ENCODE peak calls at places on chromosomes 5 and 9, in eight cellular contexts. One of them, this sample, is unnamed.

GRCh38 chr5:54610197-54610898 is 92.8 kb downstream of the SNX18 start:
- DNase-seq in cardiac fibroblast: peak
- DNase-seq in colonic mucosa: no peak
- DNase-seq in adipocyte: no peak
- DNase-seq in SK-N-SH: no peak
- DNase-seq in OCI-LY7: peak
- DNase-seq in epithelial cell of proximal tubule: no peak
- DNase-seq in HCT116: no peak
- DNase-seq in this sample: no peak

GRCh38 chr9:68705636-68706578 is 867 bp downstream of the PIP5K1B start:
- DNase-seq in adipocyte: no peak
- DNase-seq in HCT116: no peak
- DNase-seq in colonic mucosa: peak
- DNase-seq in cardiac fibroblast: peak
- DNase-seq in SK-N-SH: peak
- DNase-seq in OCI-LY7: no peak
- DNase-seq in epithelial cell of proximal tubule: no peak
- DNase-seq in this sample: no peak

GRCh38 chr5:133041157-133041784 is 10.5 kb upstream of the HSPA4 start:
- DNase-seq in epithelial cell of proximal tubule: no peak
- DNase-seq in OCI-LY7: no peak
- DNase-seq in colonic mucosa: no peak
- DNase-seq in cardiac fibroblast: no peak
- DNase-seq in SK-N-SH: no peak
- DNase-seq in adipocyte: no peak
- DNase-seq in HCT116: no peak
- DNase-seq in this sample: no peak

GRCh38 chr9:104795082-104795481 is 31.2 kb downstream of the NIPSNAP3B start:
- DNase-seq in colonic mucosa: no peak
- DNase-seq in HCT116: no peak
- DNase-seq in SK-N-SH: no peak
- DNase-seq in adipocyte: no peak
- DNase-seq in OCI-LY7: no peak
- DNase-seq in cardiac fibroblast: peak
- DNase-seq in epithelial cell of proximal tubule: no peak
- DNase-seq in this sample: no peak

GRCh38 chr9:122888480-122888879 is 16.7 kb downstream of the RC3H2 start:
- DNase-seq in colonic mucosa: no peak
- DNase-seq in epithelial cell of proximal tubule: no peak
- DNase-seq in HCT116: no peak
- DNase-seq in cardiac fibroblast: no peak
- DNase-seq in SK-N-SH: no peak
- DNase-seq in OCI-LY7: no peak
- DNase-seq in adipocyte: no peak
- DNase-seq in this sample: no peak

GRCh38 chr9:134067904-134068741 is at the start of gene BRD3:
- DNase-seq in colonic mucosa: peak
- DNase-seq in adipocyte: peak
- DNase-seq in epithelial cell of proximal tubule: no peak
- DNase-seq in cardiac fibroblast: peak
- DNase-seq in HCT116: peak
- DNase-seq in OCI-LY7: peak
- DNase-seq in SK-N-SH: peak
- DNase-seq in this sample: peak

GRCh38 chr9:99253772-99254431 is 31.8 kb downstream of the SEC61B start:
- DNase-seq in SK-N-SH: no peak
- DNase-seq in OCI-LY7: peak
- DNase-seq in HCT116: no peak
- DNase-seq in epithelial cell of proximal tubule: no peak
- DNase-seq in adipocyte: no peak
- DNase-seq in colonic mucosa: no peak
- DNase-seq in cardiac fibroblast: no peak
- DNase-seq in this sample: no peak

GRCh38 chr5:41629897-41630296 is 119.5 kb upstream of the PLCXD3 start:
- DNase-seq in epithelial cell of proximal tubule: no peak
- DNase-seq in cardiac fibroblast: no peak
- DNase-seq in HCT116: no peak
- DNase-seq in colonic mucosa: no peak
- DNase-seq in OCI-LY7: no peak
- DNase-seq in SK-N-SH: peak
- DNase-seq in adipocyte: no peak
- DNase-seq in this sample: no peak

GRCh38 chr9:133763272-133764183 is 25.4 kb upstream of the SARDH start:
- DNase-seq in epithelial cell of proximal tubule: no peak
- DNase-seq in cardiac fibroblast: peak
- DNase-seq in adipocyte: peak
- DNase-seq in colonic mucosa: no peak
- DNase-seq in OCI-LY7: no peak
- DNase-seq in SK-N-SH: no peak
- DNase-seq in HCT116: no peak
- DNase-seq in this sample: peak

GRCh38 chr5:138096997-138097828 is 13.4 kb downstream of the WNT8A start:
- DNase-seq in epithelial cell of proximal tubule: no peak
- DNase-seq in SK-N-SH: no peak
- DNase-seq in adipocyte: no peak
- DNase-seq in colonic mucosa: no peak
- DNase-seq in cardiac fibroblast: no peak
- DNase-seq in OCI-LY7: no peak
- DNase-seq in HCT116: peak
- DNase-seq in this sample: no peak

GRCh38 chr5:124057815-124058231 is 545.8 kb downstream of the CSNK1G3 start:
- DNase-seq in adipocyte: peak
- DNase-seq in epithelial cell of proximal tubule: no peak
- DNase-seq in HCT116: no peak
- DNase-seq in SK-N-SH: peak
- DNase-seq in OCI-LY7: peak
- DNase-seq in colonic mucosa: no peak
- DNase-seq in cardiac fibroblast: no peak
- DNase-seq in this sample: no peak

GRCh38 chr9:89177401-89178161 is 1.0 kb downstream of the SHC3 start:
- DNase-seq in cardiac fibroblast: peak
- DNase-seq in HCT116: no peak
- DNase-seq in adipocyte: peak
- DNase-seq in OCI-LY7: no peak
- DNase-seq in colonic mucosa: no peak
- DNase-seq in SK-N-SH: peak
- DNase-seq in epithelial cell of proximal tubule: no peak
- DNase-seq in this sample: peak

GRCh38 chr5:53397845-53398244 is 82.6 kb upstream of the FST start:
- DNase-seq in colonic mucosa: no peak
- DNase-seq in OCI-LY7: no peak
- DNase-seq in HCT116: peak
- DNase-seq in cardiac fibroblast: peak
- DNase-seq in SK-N-SH: no peak
- DNase-seq in adipocyte: peak
- DNase-seq in epithelial cell of proximal tubule: no peak
- DNase-seq in this sample: peak

GRCh38 chr5:81838307-81838906 is 87.5 kb upstream of the SSBP2 start:
- DNase-seq in colonic mucosa: peak
- DNase-seq in cardiac fibroblast: peak
- DNase-seq in SK-N-SH: no peak
- DNase-seq in OCI-LY7: peak
- DNase-seq in epithelial cell of proximal tubule: no peak
- DNase-seq in HCT116: peak
- DNase-seq in adipocyte: peak
- DNase-seq in this sample: peak

GRCh38 chr5:96712100-96712746 is 50.0 kb downstream of the CAST start:
- DNase-seq in adipocyte: no peak
- DNase-seq in SK-N-SH: no peak
- DNase-seq in OCI-LY7: no peak
- DNase-seq in epithelial cell of proximal tubule: no peak
- DNase-seq in cardiac fibroblast: no peak
- DNase-seq in colonic mucosa: no peak
- DNase-seq in HCT116: no peak
- DNase-seq in this sample: no peak

GRCh38 chr9:82140471-82140870 is 151.9 kb downstream of the SPATA31D1 start:
- DNase-seq in HCT116: no peak
- DNase-seq in SK-N-SH: no peak
- DNase-seq in cardiac fibroblast: no peak
- DNase-seq in adipocyte: no peak
- DNase-seq in OCI-LY7: no peak
- DNase-seq in epithelial cell of proximal tubule: no peak
- DNase-seq in colonic mucosa: no peak
- DNase-seq in this sample: no peak

GRCh38 chr5:143964919-143965318 is 153.0 kb downstream of the HMHB1 start:
- DNase-seq in colonic mucosa: no peak
- DNase-seq in HCT116: no peak
- DNase-seq in adipocyte: peak
- DNase-seq in epithelial cell of proximal tubule: no peak
- DNase-seq in SK-N-SH: no peak
- DNase-seq in cardiac fibroblast: peak
- DNase-seq in OCI-LY7: no peak
- DNase-seq in this sample: no peak

GRCh38 chr9:87040410-87041009 is 93.2 kb upstream of the GAS1 start:
- DNase-seq in colonic mucosa: no peak
- DNase-seq in adipocyte: no peak
- DNase-seq in SK-N-SH: no peak
- DNase-seq in HCT116: no peak
- DNase-seq in epithelial cell of proximal tubule: no peak
- DNase-seq in cardiac fibroblast: no peak
- DNase-seq in OCI-LY7: no peak
- DNase-seq in this sample: no peak

DNA sequence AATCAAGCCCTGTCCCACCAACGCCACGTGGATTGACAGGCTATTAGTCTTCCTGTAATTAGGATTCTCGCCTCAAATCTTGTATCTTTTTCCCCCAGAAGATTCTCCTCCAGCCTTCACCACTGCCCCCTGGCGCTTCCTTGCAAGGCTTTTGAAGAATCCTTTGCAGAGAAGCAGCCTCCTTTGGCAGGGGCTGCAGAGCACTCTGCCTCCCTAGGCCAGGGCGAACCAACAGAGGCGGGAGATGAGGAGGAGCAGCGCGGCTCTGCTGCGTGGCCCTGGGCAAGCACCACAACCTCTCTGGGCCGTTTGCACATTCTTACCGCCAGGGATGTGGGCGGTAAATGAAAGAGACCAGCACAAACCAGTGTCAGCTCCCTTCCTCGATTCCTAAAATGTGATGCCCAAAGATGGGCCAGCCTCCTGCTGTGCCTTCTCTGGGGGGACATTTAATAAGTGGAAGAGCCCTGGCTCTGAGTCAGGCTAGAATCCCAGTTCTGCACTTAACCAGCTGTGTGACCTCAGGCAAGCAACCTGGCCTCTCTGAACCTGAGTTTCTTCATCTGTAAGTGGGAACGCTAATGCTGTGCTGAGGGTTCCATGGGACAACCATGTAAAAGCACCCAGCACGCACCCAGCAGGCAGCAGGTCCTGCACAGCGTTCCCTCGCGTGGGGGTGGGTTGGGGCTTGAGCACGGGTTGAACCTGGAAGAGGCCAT is 128.6 kb downstream of the KCNIP1 start:
- DNase-seq in SK-N-SH: no peak
- DNase-seq in OCI-LY7: no peak
- DNase-seq in colonic mucosa: no peak
- DNase-seq in HCT116: no peak
- DNase-seq in adipocyte: no peak
- DNase-seq in epithelial cell of proximal tubule: no peak
- DNase-seq in cardiac fibroblast: no peak
- DNase-seq in this sample: no peak
- H3K4me3 ChIP-seq in SK-N-SH: peak
- H3K4me3 ChIP-seq in OCI-LY7: no peak
- H3K4me3 ChIP-seq in colonic mucosa: no peak
- H3K4me3 ChIP-seq in HCT116: peak
- H3K4me3 ChIP-seq in adipocyte: peak
- H3K4me3 ChIP-seq in epithelial cell of proximal tubule: peak
- H3K4me3 ChIP-seq in cardiac fibroblast: no peak
- H3K4me3 ChIP-seq in this sample: no peak

GRCh38 chr5:180648658-180649296 is 623 bp downstream of the FLT4 start:
- DNase-seq in colonic mucosa: no peak
- DNase-seq in epithelial cell of proximal tubule: no peak
- DNase-seq in adipocyte: peak
- DNase-seq in HCT116: no peak
- DNase-seq in cardiac fibroblast: no peak
- DNase-seq in OCI-LY7: no peak
- DNase-seq in SK-N-SH: peak
- DNase-seq in this sample: no peak
- H3K4me3 ChIP-seq in colonic mucosa: peak
- H3K4me3 ChIP-seq in epithelial cell of proximal tubule: no peak
- H3K4me3 ChIP-seq in adipocyte: no peak
- H3K4me3 ChIP-seq in HCT116: no peak
- H3K4me3 ChIP-seq in cardiac fibroblast: no peak
- H3K4me3 ChIP-seq in OCI-LY7: no peak
- H3K4me3 ChIP-seq in SK-N-SH: no peak
- H3K4me3 ChIP-seq in this sample: no peak

DNA sequence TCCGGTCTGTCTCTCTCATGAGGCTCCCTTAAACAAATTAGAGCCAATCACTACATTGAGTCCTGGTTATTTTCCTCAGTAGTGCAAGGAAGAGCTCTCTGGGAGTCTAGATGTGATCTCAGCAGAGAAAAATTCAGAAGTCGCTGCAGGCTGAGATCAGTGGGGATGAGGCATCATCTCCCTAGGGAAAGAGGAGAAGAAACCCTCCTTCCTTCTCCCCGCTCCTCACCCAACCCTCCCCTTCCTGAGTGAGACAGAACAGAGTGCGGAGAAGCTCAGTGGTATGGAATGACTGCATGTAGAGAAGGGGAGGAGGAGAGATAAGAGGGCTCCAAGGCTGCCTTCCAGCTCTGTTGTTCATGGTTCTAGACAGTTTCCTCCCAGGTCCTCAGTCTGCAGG is 80.5 kb downstream of the PAPPA start:
- DNase-seq in OCI-LY7: no peak
- DNase-seq in colonic mucosa: no peak
- DNase-seq in HCT116: no peak
- DNase-seq in SK-N-SH: peak
- DNase-seq in epithelial cell of proximal tubule: peak
- DNase-seq in cardiac fibroblast: peak
- DNase-seq in adipocyte: peak
- DNase-seq in this sample: peak
- H3K4me3 ChIP-seq in OCI-LY7: no peak
- H3K4me3 ChIP-seq in colonic mucosa: no peak
- H3K4me3 ChIP-seq in HCT116: no peak
- H3K4me3 ChIP-seq in SK-N-SH: no peak
- H3K4me3 ChIP-seq in epithelial cell of proximal tubule: no peak
- H3K4me3 ChIP-seq in cardiac fibroblast: no peak
- H3K4me3 ChIP-seq in adipocyte: no peak
- H3K4me3 ChIP-seq in this sample: no peak

DNA sequence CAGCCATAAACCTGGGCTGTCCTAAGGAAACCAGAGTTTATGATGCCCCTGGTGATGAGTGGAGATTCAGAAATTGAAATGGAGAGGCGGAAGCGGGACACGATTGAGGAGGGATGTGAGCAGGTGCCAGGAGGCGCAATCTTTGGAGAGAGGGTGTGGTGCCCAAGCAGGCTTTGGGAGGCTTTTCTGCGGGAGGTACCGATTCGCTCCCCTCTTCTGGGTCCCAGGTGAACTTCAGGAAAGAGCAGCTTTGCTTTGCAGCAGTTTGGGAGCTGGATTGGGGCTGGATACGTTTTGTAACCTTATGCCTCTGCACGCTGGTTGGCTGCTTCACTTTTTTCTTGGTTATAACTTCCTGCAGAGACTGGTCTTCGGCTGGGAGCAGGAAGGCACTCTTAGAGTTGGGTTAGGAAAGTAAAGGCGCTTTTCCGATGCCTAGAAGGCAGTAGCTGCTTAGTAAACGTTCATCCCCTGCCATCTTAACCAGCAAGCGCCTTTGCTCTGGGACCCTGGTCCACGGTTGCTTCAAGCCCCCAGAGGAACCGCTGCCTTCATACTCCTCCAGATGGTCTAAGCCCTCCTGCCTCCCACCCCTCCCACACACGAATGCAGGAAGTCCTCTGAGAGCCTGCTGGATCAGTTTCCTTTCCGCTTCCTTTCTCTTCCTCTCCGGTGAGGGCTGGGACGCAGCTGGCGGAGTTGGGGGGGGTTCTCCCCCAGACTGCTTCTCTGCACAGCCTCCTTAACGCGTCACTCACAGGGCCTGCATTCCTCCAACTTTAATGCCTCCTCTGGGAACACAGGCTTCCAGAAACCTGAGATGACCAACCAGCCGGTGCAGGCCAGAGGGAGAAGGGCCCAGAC is 15.2 kb upstream of the NEK6 start:
- DNase-seq in SK-N-SH: no peak
- DNase-seq in epithelial cell of proximal tubule: no peak
- DNase-seq in OCI-LY7: no peak
- DNase-seq in cardiac fibroblast: peak
- DNase-seq in colonic mucosa: peak
- DNase-seq in HCT116: no peak
- DNase-seq in adipocyte: peak
- DNase-seq in this sample: peak
- H3K4me3 ChIP-seq in SK-N-SH: no peak
- H3K4me3 ChIP-seq in epithelial cell of proximal tubule: no peak
- H3K4me3 ChIP-seq in OCI-LY7: no peak
- H3K4me3 ChIP-seq in cardiac fibroblast: no peak
- H3K4me3 ChIP-seq in colonic mucosa: peak
- H3K4me3 ChIP-seq in HCT116: no peak
- H3K4me3 ChIP-seq in adipocyte: peak
- H3K4me3 ChIP-seq in this sample: no peak

This sample was measured in astrocyte of the spinal cord.